ENCODE peak calls at places on chromosome 1, in seven cellular contexts. Z is lung, F is M059J, P is glutamatergic neuron, E is LoVo, X is adrenal gland, U is GOT3. M is an unnamed sample.

GRCh38 chr1:96918406-96918805 is 196.8 kb downstream of the PTBP2 start:
- DNase-seq in E (no peak), U (no peak), F (peak), Z (no peak), X (no peak), P (no peak), M (no peak)

GRCh38 chr1:20429296-20429695 is 56.7 kb downstream of the CAMK2N1 start:
- DNase-seq in P (no peak), F (peak), X (no peak), E (no peak), U (no peak), Z (no peak), M (no peak)

GRCh38 chr1:50424045-50424939 is 1.0 kb upstream of the DMRTA2 start:
- DNase-seq in P (no peak), Z (no peak), F (peak), U (no peak), E (peak), X (no peak), M (no peak)

GRCh38 chr1:5519366-5520135 is 472.7 kb downstream of the NPHP4 start:
- DNase-seq in Z (no peak), P (no peak), F (no peak), E (no peak), U (no peak), X (no peak), M (no peak)

GRCh38 chr1:92910081-92910480 is 51.2 kb downstream of the DIPK1A start:
- DNase-seq in P (no peak), F (no peak), E (no peak), X (no peak), U (no peak), Z (no peak), M (no peak)

GRCh38 chr1:181398544-181398943 is 84.8 kb upstream of the CACNA1E start:
- DNase-seq in F (no peak), E (no peak), X (no peak), U (no peak), Z (no peak), P (no peak), M (no peak)

GRCh38 chr1:93907718-93908117 is 1.5 kb downstream of the GCLM start:
- DNase-seq in E (no peak), X (peak), U (no peak), Z (no peak), F (peak), P (no peak), M (peak)

GRCh38 chr1:63087966-63088365 is 234.4 kb upstream of the FOXD3 start:
- DNase-seq in Z (no peak), F (peak), E (no peak), U (no peak), P (peak), X (no peak), M (peak)

GRCh38 chr1:114723915-114724314 is 7.3 kb upstream of the NRAS start:
- DNase-seq in E (no peak), F (no peak), X (no peak), P (no peak), U (no peak), Z (no peak), M (no peak)

GRCh38 chr1:82329226-82329625 is 528.5 kb downstream of the ADGRL2 start:
- DNase-seq in U (no peak), E (no peak), Z (no peak), P (no peak), F (no peak), X (no peak), M (no peak)

M was measured in BE2C.